ENCODE peak calls at places on chromosomes 11 and 22, in ten cellular contexts. Y is kidney epithelial cell; D is CD4-positive, alpha-beta T cell; J is endothelial cell; T is heart left ventricle; B is GM10248; G is choroid plexus epithelial cell; R is lower lobe of right lung; Z is fibroblast of pulmonary artery; U is astrocyte of the cerebellum. E is an unnamed sample.

GRCh38 chr22:33062402-33062801 is 4.2 kb upstream of the SYN3 start:
- DNase-seq in Y (no peak), D (no peak), J (no peak), T (no peak), B (no peak), G (no peak), R (no peak), Z (no peak), U (no peak), E (no peak)

GRCh38 chr22:42304021-42304790 is 33.8 kb upstream of the TCF20 start:
- DNase-seq in Y (no peak), D (no peak), J (no peak), T (no peak), B (no peak), G (no peak), R (no peak), Z (no peak), U (no peak), E (no peak)

GRCh38 chr22:42905702-42906183 is 48.7 kb upstream of the ARFGAP3 start:
- DNase-seq in Y (no peak), D (no peak), J (no peak), T (peak), B (no peak), G (no peak), R (peak), Z (no peak), U (no peak), E (no peak)

GRCh38 chr11:35009191-35009940 is 92.9 kb downstream of the PDHX start:
- DNase-seq in Y (peak), D (no peak), J (no peak), T (no peak), B (no peak), G (peak), R (no peak), Z (peak), U (peak), E (no peak)

GRCh38 chr22:45673482-45674175 is 2.0 kb downstream of the ATXN10 start:
- DNase-seq in Y (no peak), D (no peak), J (no peak), T (no peak), B (no peak), G (no peak), R (no peak), Z (no peak), U (no peak), E (no peak)

GRCh38 chr22:37318255-37319109 is 36.2 kb downstream of the CYTH4 start:
- DNase-seq in Y (no peak), D (no peak), J (no peak), T (no peak), B (no peak), G (no peak), R (no peak), Z (no peak), U (no peak), E (no peak)

GRCh38 chr11:105449100-105449734 is 160.7 kb upstream of the GRIA4 start:
- DNase-seq in Y (no peak), D (no peak), J (no peak), T (no peak), B (no peak), G (no peak), R (no peak), Z (no peak), U (no peak), E (no peak)

GRCh38 chr11:44565746-44566558 is 489 bp downstream of the CD82 start:
- DNase-seq in Y (no peak), D (no peak), J (no peak), T (no peak), B (no peak), G (no peak), R (peak), Z (no peak), U (no peak), E (no peak)

GRCh38 chr11:120236169-120237107 is 3.5 kb upstream of the POU2F3 start:
- DNase-seq in Y (no peak), D (no peak), J (no peak), T (no peak), B (no peak), G (no peak), R (no peak), Z (peak), U (no peak), E (no peak)

GRCh38 chr11:31823372-31824371 is 12.6 kb upstream of the PAX6 start:
- DNase-seq in Y (no peak), D (no peak), J (no peak), T (no peak), B (peak), G (no peak), R (no peak), Z (no peak), U (no peak), E (no peak)

GRCh38 chr11:100631316-100631715 is 55.8 kb upstream of the ARHGAP42 start:
- DNase-seq in Y (no peak), D (no peak), J (no peak), T (no peak), B (no peak), G (no peak), R (no peak), Z (no peak), U (no peak), E (no peak)

GRCh38 chr11:9060700-9061111 is 30.7 kb downstream of the SCUBE2 start:
- DNase-seq in Y (no peak), D (no peak), J (no peak), T (no peak), B (peak), G (peak), R (no peak), Z (no peak), U (no peak), E (no peak)

GRCh38 chr11:73797457-73797856 is 9.8 kb downstream of the MRPL48 start:
- DNase-seq in Y (no peak), D (no peak), J (no peak), T (no peak), B (no peak), G (no peak), R (no peak), Z (no peak), U (no peak), E (no peak)

GRCh38 chr11:104484784-104485554 is 321.0 kb upstream of the PDGFD start:
- DNase-seq in Y (no peak), D (no peak), J (no peak), T (no peak), B (no peak), G (peak), R (no peak), Z (no peak), U (no peak), E (no peak)

GRCh38 chr11:115990004-115990447 is 485.8 kb upstream of the CADM1 start:
- DNase-seq in Y (no peak), D (no peak), J (peak), T (no peak), B (peak), G (no peak), R (peak), Z (no peak), U (no peak), E (no peak)

GRCh38 chr11:109957000-109957399 is 136.2 kb upstream of the ZC3H12C start:
- DNase-seq in Y (no peak), D (no peak), J (no peak), T (no peak), B (peak), G (no peak), R (no peak), Z (no peak), U (no peak), E (no peak)

GRCh38 chr22:24104307-24105017 is 76.8 kb upstream of the SUSD2 start:
- DNase-seq in Y (no peak), D (no peak), J (no peak), T (no peak), B (no peak), G (no peak), R (peak), Z (no peak), U (no peak), E (no peak)

GRCh38 chr11:32446227-32446626 is 10.9 kb upstream of the WT1 start:
- DNase-seq in Y (no peak), D (no peak), J (no peak), T (no peak), B (no peak), G (no peak), R (no peak), Z (no peak), U (no peak), E (no peak)

GRCh38 chr11:34758262-34758661 is 137.4 kb downstream of the EHF start:
- DNase-seq in Y (no peak), D (no peak), J (no peak), T (no peak), B (no peak), G (peak), R (no peak), Z (peak), U (no peak), E (no peak)

GRCh38 chr11:76380161-76380976 is 563 bp downstream of the THAP12 start:
- DNase-seq in Y (peak), D (no peak), J (no peak), T (peak), B (peak), G (peak), R (peak), Z (peak), U (no peak), E (no peak)

GRCh38 chr11:27184458-27185312 is 144.1 kb downstream of the BBOX1 start:
- DNase-seq in Y (no peak), D (no peak), J (no peak), T (no peak), B (no peak), G (peak), R (no peak), Z (peak), U (no peak), E (no peak)

GRCh38 chr11:28877366-28877765 is 769.2 kb downstream of the METTL15 start:
- DNase-seq in Y (no peak), D (no peak), J (no peak), T (no peak), B (no peak), G (no peak), R (no peak), Z (no peak), U (no peak), E (no peak)

GRCh38 chr22:18059473-18059872 is 18.3 kb upstream of the PEX26 start:
- DNase-seq in Y (no peak), D (no peak), J (no peak), T (no peak), B (no peak), G (no peak), R (no peak), Z (no peak), U (no peak), E (no peak)

GRCh38 chr22:42696331-42696967 is 24.2 kb downstream of the A4GALT start:
- DNase-seq in Y (no peak), D (no peak), J (no peak), T (no peak), B (no peak), G (no peak), R (no peak), Z (no peak), U (no peak), E (no peak)

GRCh38 chr11:26580929-26581328 is 8.9 kb upstream of the MUC15 start:
- DNase-seq in Y (no peak), D (no peak), J (no peak), T (no peak), B (no peak), G (peak), R (no peak), Z (peak), U (peak), E (no peak)

GRCh38 chr22:40960137-40960536 is 9.0 kb downstream of the RBX1 start:
- DNase-seq in Y (no peak), D (no peak), J (no peak), T (no peak), B (no peak), G (no peak), R (no peak), Z (no peak), U (no peak), E (no peak)

GRCh38 chr11:60985501-60985900 is 14.0 kb downstream of the CD6 start:
- DNase-seq in Y (no peak), D (no peak), J (no peak), T (no peak), B (no peak), G (no peak), R (no peak), Z (no peak), U (no peak), E (no peak)

GRCh38 chr11:69400140-69400539 is 81.3 kb upstream of the LINC01488 start:
- DNase-seq in Y (no peak), D (no peak), J (no peak), T (no peak), B (no peak), G (no peak), R (no peak), Z (no peak), U (no peak), E (no peak)

GRCh38 chr11:63536669-63537292 is at the start of gene PLAAT4:
- DNase-seq in Y (peak), D (peak), J (no peak), T (peak), B (peak), G (peak), R (no peak), Z (peak), U (peak), E (peak)

GRCh38 chr11:65932558-65932919 is 12.7 kb upstream of the TSGA10IP start:
- DNase-seq in Y (no peak), D (no peak), J (no peak), T (no peak), B (no peak), G (peak), R (no peak), Z (peak), U (no peak), E (no peak)

GRCh38 chr11:64001552-64002427 is 15.6 kb downstream of the OTUB1 start:
- DNase-seq in Y (no peak), D (no peak), J (peak), T (no peak), B (no peak), G (peak), R (no peak), Z (peak), U (no peak), E (no peak)

GRCh38 chr11:66115638-66116410 is 45.8 kb downstream of the PACS1 start:
- DNase-seq in Y (no peak), D (no peak), J (no peak), T (no peak), B (peak), G (no peak), R (no peak), Z (peak), U (no peak), E (no peak)

GRCh38 chr22:22235564-22235963 is 9.0 kb upstream of the VPREB1 start:
- DNase-seq in Y (no peak), D (peak), J (peak), T (no peak), B (peak), G (peak), R (no peak), Z (peak), U (no peak), E (no peak)

GRCh38 chr22:29744902-29745301 is 21.9 kb downstream of the ZMAT5 start:
- DNase-seq in Y (no peak), D (no peak), J (no peak), T (no peak), B (no peak), G (peak), R (no peak), Z (peak), U (no peak), E (no peak)

GRCh38 chr11:119518746-119519382 is 95.9 kb upstream of the THY1 start:
- DNase-seq in Y (peak), D (no peak), J (peak), T (no peak), B (no peak), G (peak), R (no peak), Z (peak), U (peak), E (no peak)

GRCh38 chr22:19509923-19510322 is 14.3 kb downstream of the CLDN5 start:
- DNase-seq in Y (no peak), D (no peak), J (no peak), T (no peak), B (no peak), G (no peak), R (no peak), Z (no peak), U (no peak), E (no peak)

GRCh38 chr11:72136677-72137255 is 1.2 kb downstream of the FOLR3 start:
- DNase-seq in Y (no peak), D (no peak), J (no peak), T (no peak), B (no peak), G (no peak), R (no peak), Z (no peak), U (no peak), E (no peak)

GRCh38 chr22:44337658-44338004 is 24.9 kb upstream of the SHISAL1 start:
- DNase-seq in Y (no peak), D (no peak), J (no peak), T (peak), B (no peak), G (peak), R (no peak), Z (peak), U (no peak), E (no peak)

GRCh38 chr22:29306830-29307657 is 594 bp downstream of the GAS2L1 start:
- DNase-seq in Y (no peak), D (peak), J (peak), T (peak), B (peak), G (peak), R (peak), Z (peak), U (no peak), E (no peak)

DNA sequence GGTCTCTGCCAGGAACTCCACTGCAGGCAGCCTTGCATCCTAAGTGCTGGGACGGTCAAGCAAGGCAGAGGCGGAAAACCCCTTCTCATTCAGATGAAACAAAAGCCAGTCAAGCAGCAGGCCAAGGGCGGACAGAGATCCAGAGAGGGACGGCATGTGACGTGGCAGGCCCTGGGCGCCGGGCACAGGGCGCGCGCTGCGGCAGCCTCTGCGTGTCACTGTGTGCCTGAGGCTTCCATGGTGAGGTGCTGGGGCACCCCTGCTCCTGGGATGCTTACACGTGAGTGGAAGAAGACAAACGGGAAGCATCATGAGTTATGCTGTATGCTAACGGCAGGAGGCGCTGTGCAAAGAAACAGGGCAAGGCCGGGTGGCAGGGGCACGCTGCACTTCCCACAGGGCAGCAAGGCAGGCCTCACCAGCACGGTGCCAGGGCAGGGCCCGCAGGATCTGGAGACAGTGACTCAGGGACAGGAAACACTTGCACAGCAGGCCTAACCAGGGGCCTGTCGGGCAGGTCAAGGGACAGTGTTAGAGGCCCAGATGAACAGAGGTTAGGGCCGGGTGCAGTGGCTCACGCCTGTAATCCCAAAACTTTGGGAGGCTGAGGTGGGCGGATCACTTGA is 6.1 kb downstream of the TOLLIP start:
- DNase-seq in Y (no peak), D (no peak), J (peak), T (no peak), B (no peak), G (no peak), R (peak), Z (no peak), U (no peak), E (no peak)
- TF ChIP-seq CTCF in Y (peak), D (no peak), J (peak), T (no peak), B (no peak), G (peak), R (peak), Z (peak), U (peak), E (no peak)

GRCh38 chr11:46827995-46828394 is 18.1 kb downstream of the CKAP5 start:
- DNase-seq in Y (no peak), D (no peak), J (no peak), T (no peak), B (no peak), G (peak), R (no peak), Z (peak), U (no peak), E (no peak)
- TF ChIP-seq CTCF in Y (no peak), D (no peak), J (no peak), T (no peak), B (no peak), G (no peak), R (no peak), Z (no peak), U (no peak), E (no peak)

DNA sequence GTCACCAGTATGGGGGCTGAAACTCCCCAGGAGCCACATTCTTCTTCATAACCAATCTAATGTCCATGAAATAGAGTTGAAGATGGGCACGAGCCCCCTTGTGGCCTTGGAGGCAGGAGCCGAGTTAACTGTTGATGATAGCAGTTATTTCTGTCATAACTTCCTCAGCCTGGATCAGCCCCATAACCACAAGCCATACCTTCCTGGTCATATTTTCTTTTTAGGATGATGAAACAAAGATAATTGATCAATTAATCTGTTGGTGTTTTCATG is 65.0 kb upstream of the TTC12 start:
- DNase-seq in Y (no peak), D (no peak), J (no peak), T (no peak), B (no peak), G (peak), R (no peak), Z (peak), U (no peak), E (no peak)
- TF ChIP-seq CTCF in Y (peak), D (no peak), J (peak), T (no peak), B (no peak), G (peak), R (no peak), Z (peak), U (peak), E (no peak)

DNA sequence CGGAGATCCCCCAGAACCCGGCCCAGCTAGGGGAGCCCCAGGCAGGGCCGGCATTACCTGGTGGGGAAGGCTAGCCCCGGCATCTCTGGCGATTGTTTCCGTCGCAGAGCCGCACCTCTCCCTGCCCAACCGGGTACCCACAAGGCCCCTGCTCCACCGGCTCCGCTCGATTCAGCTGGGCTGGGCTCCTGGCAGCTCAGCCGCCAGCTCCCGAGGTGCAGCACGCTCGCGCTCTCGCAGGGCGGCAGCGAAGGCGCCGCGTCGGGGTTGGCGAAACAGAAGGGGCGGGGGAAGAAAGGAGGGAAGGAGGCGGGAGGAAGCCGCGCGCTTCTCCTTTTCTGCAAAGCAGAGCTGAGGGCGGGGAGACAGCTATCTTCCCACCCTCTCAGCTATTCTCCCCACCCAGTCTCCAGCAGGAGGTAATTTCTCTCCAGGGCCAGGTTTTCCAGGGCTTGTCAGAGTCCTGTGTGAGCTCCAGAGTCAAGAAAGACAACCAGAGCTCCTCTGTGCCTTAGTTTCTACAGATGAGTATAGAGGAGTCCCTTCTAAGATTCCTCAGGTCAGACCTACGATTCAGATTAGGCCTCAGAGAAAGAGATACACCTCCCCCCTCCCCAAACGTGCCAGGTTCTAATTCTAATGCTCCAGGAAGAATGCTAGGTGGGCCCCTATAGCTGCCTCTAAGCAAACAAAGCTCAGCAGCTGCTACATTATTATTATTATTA is 62.0 kb downstream of the PAK1 start:
- DNase-seq in Y (peak), D (peak), J (peak), T (peak), B (peak), G (peak), R (peak), Z (peak), U (peak), E (peak)
- TF ChIP-seq CTCF in Y (no peak), D (peak), J (no peak), T (no peak), B (peak), G (no peak), R (peak), Z (no peak), U (no peak), E (no peak)